ENCODE peak calls at places on chromosomes 2 and 18, in seven cellular contexts. V is hypothalamus; Z is HTR-8/SVneo; X is activated naive CD8-positive, alpha-beta T cell treated with anti-CD3 and anti-CD28 coated beads, Interleukin-2, amount 50 U/mL, for 24 hours; D is A172; N is K562; P is NCI-H1092 treated with DMSO at 0.1 percent for 48 hours. J is an unnamed sample.

GRCh38 chr2:46978696-46979095 is 63.1 kb upstream of the MCFD2 start:
- DNase-seq in V (no peak), Z (no peak), X (peak), D (no peak), N (no peak), P (no peak), J (no peak)

GRCh38 chr2:3682811-3683210 is 20.6 kb upstream of the DCDC2C start:
- DNase-seq in V (no peak), Z (no peak), X (no peak), D (no peak), N (no peak), P (no peak), J (no peak)

GRCh38 chr18:55781481-55781957 is 193.5 kb upstream of the TCF4 start:
- DNase-seq in V (peak), Z (no peak), X (no peak), D (peak), N (no peak), P (peak), J (peak)

GRCh38 chr18:23738151-23738550 is 48.9 kb downstream of the LAMA3 start:
- DNase-seq in V (no peak), Z (no peak), X (no peak), D (no peak), N (no peak), P (no peak), J (no peak)

GRCh38 chr2:75476778-75477177 is 84.0 kb downstream of the EVA1A start:
- DNase-seq in V (no peak), Z (no peak), X (no peak), D (peak), N (no peak), P (no peak), J (peak)

GRCh38 chr2:197804758-197805597 is 585 bp downstream of the PLCL1 start:
- DNase-seq in V (peak), Z (no peak), X (peak), D (no peak), N (peak), P (no peak), J (peak)

GRCh38 chr2:861655-862355 is 88.8 kb upstream of the SNTG2 start:
- DNase-seq in V (no peak), Z (no peak), X (no peak), D (no peak), N (no peak), P (peak), J (no peak)

GRCh38 chr2:239047420-239047819 is 199.5 kb downstream of the TWIST2 start:
- DNase-seq in V (no peak), Z (no peak), X (no peak), D (no peak), N (no peak), P (no peak), J (no peak)

GRCh38 chr18:51235011-51235789 is 37.7 kb upstream of the MEX3C start:
- DNase-seq in V (no peak), Z (no peak), X (peak), D (peak), N (no peak), P (no peak), J (peak)

GRCh38 chr2:149648282-149649030 is 60.9 kb upstream of the MMADHC start:
- DNase-seq in V (no peak), Z (peak), X (no peak), D (peak), N (no peak), P (no peak), J (peak)